ENCODE peak calls at places on chromosomes 16 and 17, in five cellular contexts. One of them, this sample, is unnamed.

GRCh38 chr16:10571354-10571753 is 9.0 kb downstream of the EMP2 start:
- DNase-seq in stimulated activated CD4-positive, alpha-beta T cell treated with anti-CD3 and anti-CD28 coated beads, Interleukin-4, amount 100 ng/mL, for 24 hours: no peak
- DNase-seq in kidney tubule cell: no peak
- DNase-seq in omental fat pad: no peak
- DNase-seq in EH: no peak
- DNase-seq in this sample: no peak

GRCh38 chr16:83365166-83365565 is 442.6 kb upstream of the HSBP1 start:
- DNase-seq in kidney tubule cell: no peak
- DNase-seq in omental fat pad: no peak
- DNase-seq in stimulated activated CD4-positive, alpha-beta T cell treated with anti-CD3 and anti-CD28 coated beads, Interleukin-4, amount 100 ng/mL, for 24 hours: no peak
- DNase-seq in EH: no peak
- DNase-seq in this sample: no peak

GRCh38 chr17:49845210-49845782 is 2.6 kb downstream of the TAC4 start:
- DNase-seq in EH: peak; percentile 59
- DNase-seq in kidney tubule cell: no peak
- DNase-seq in omental fat pad: no peak
- DNase-seq in stimulated activated CD4-positive, alpha-beta T cell treated with anti-CD3 and anti-CD28 coated beads, Interleukin-4, amount 100 ng/mL, for 24 hours: no peak
- DNase-seq in this sample: no peak

GRCh38 chr16:31537362-31537921 is 9.7 kb downstream of the AHSP start:
- DNase-seq in omental fat pad: no peak
- DNase-seq in kidney tubule cell: peak; percentile 2
- DNase-seq in stimulated activated CD4-positive, alpha-beta T cell treated with anti-CD3 and anti-CD28 coated beads, Interleukin-4, amount 100 ng/mL, for 24 hours: no peak
- DNase-seq in EH: no peak
- DNase-seq in this sample: peak; percentile 6

GRCh38 chr17:2023692-2024571 is 1.2 kb downstream of the RTN4RL1 start:
- DNase-seq in omental fat pad: no peak
- DNase-seq in kidney tubule cell: no peak
- DNase-seq in stimulated activated CD4-positive, alpha-beta T cell treated with anti-CD3 and anti-CD28 coated beads, Interleukin-4, amount 100 ng/mL, for 24 hours: peak; percentile 24
- DNase-seq in EH: peak; percentile 60
- DNase-seq in this sample: peak; percentile 97

GRCh38 chr16:53612003-53612402 is 91.7 kb downstream of the RPGRIP1L start:
- DNase-seq in kidney tubule cell: peak; percentile 2
- DNase-seq in EH: no peak
- DNase-seq in omental fat pad: no peak
- DNase-seq in stimulated activated CD4-positive, alpha-beta T cell treated with anti-CD3 and anti-CD28 coated beads, Interleukin-4, amount 100 ng/mL, for 24 hours: no peak
- DNase-seq in this sample: no peak

GRCh38 chr17:57142925-57143324 is 57.9 kb downstream of the AKAP1 start:
- DNase-seq in stimulated activated CD4-positive, alpha-beta T cell treated with anti-CD3 and anti-CD28 coated beads, Interleukin-4, amount 100 ng/mL, for 24 hours: no peak
- DNase-seq in EH: peak; percentile 35
- DNase-seq in omental fat pad: no peak
- DNase-seq in kidney tubule cell: peak; percentile 35
- DNase-seq in this sample: no peak

GRCh38 chr16:27972500-27972899 is 91.0 kb downstream of the GSG1L start:
- DNase-seq in omental fat pad: no peak
- DNase-seq in EH: peak; percentile 29
- DNase-seq in kidney tubule cell: peak; percentile 62
- DNase-seq in stimulated activated CD4-positive, alpha-beta T cell treated with anti-CD3 and anti-CD28 coated beads, Interleukin-4, amount 100 ng/mL, for 24 hours: peak; percentile 46
- DNase-seq in this sample: peak; percentile 74

GRCh38 chr16:84929421-84930297 is 81.7 kb downstream of the ZDHHC7 start:
- DNase-seq in stimulated activated CD4-positive, alpha-beta T cell treated with anti-CD3 and anti-CD28 coated beads, Interleukin-4, amount 100 ng/mL, for 24 hours: no peak
- DNase-seq in omental fat pad: no peak
- DNase-seq in kidney tubule cell: no peak
- DNase-seq in EH: no peak
- DNase-seq in this sample: peak; percentile 32

GRCh38 chr17:42989726-42990652 is 8.2 kb upstream of the RPL27 start:
- DNase-seq in omental fat pad: no peak
- DNase-seq in kidney tubule cell: peak; percentile 76
- DNase-seq in EH: peak; percentile 87
- DNase-seq in stimulated activated CD4-positive, alpha-beta T cell treated with anti-CD3 and anti-CD28 coated beads, Interleukin-4, amount 100 ng/mL, for 24 hours: no peak
- DNase-seq in this sample: no peak

GRCh38 chr16:8464979-8465378 is 125.3 kb downstream of the TMEM114 start:
- DNase-seq in kidney tubule cell: no peak
- DNase-seq in EH: no peak
- DNase-seq in omental fat pad: no peak
- DNase-seq in stimulated activated CD4-positive, alpha-beta T cell treated with anti-CD3 and anti-CD28 coated beads, Interleukin-4, amount 100 ng/mL, for 24 hours: no peak
- DNase-seq in this sample: peak; percentile 11

GRCh38 chr16:25747160-25747758 is 55.5 kb downstream of the HS3ST4 start:
- DNase-seq in kidney tubule cell: no peak
- DNase-seq in omental fat pad: no peak
- DNase-seq in stimulated activated CD4-positive, alpha-beta T cell treated with anti-CD3 and anti-CD28 coated beads, Interleukin-4, amount 100 ng/mL, for 24 hours: no peak
- DNase-seq in EH: peak; percentile 1
- DNase-seq in this sample: peak; percentile 60

GRCh38 chr16:82241469-82242052 is 71.5 kb upstream of the MPHOSPH6 start:
- DNase-seq in omental fat pad: no peak
- DNase-seq in kidney tubule cell: no peak
- DNase-seq in stimulated activated CD4-positive, alpha-beta T cell treated with anti-CD3 and anti-CD28 coated beads, Interleukin-4, amount 100 ng/mL, for 24 hours: no peak
- DNase-seq in EH: no peak
- DNase-seq in this sample: peak; percentile 46

GRCh38 chr17:10149573-10150399 is 48.6 kb downstream of the GAS7 start:
- DNase-seq in EH: peak; percentile 77
- DNase-seq in omental fat pad: no peak
- DNase-seq in kidney tubule cell: peak; percentile 49
- DNase-seq in stimulated activated CD4-positive, alpha-beta T cell treated with anti-CD3 and anti-CD28 coated beads, Interleukin-4, amount 100 ng/mL, for 24 hours: no peak
- DNase-seq in this sample: peak; percentile 70

GRCh38 chr17:60353773-60354172 is 38.2 kb downstream of the USP32 start:
- DNase-seq in kidney tubule cell: no peak
- DNase-seq in EH: no peak
- DNase-seq in stimulated activated CD4-positive, alpha-beta T cell treated with anti-CD3 and anti-CD28 coated beads, Interleukin-4, amount 100 ng/mL, for 24 hours: no peak
- DNase-seq in omental fat pad: no peak
- DNase-seq in this sample: no peak

GRCh38 chr16:1964046-1964505 is 550 bp downstream of the RPS2 start:
- DNase-seq in omental fat pad: no peak
- DNase-seq in kidney tubule cell: no peak
- DNase-seq in stimulated activated CD4-positive, alpha-beta T cell treated with anti-CD3 and anti-CD28 coated beads, Interleukin-4, amount 100 ng/mL, for 24 hours: peak; percentile 52
- DNase-seq in EH: peak; percentile 48
- DNase-seq in this sample: peak; percentile 34

GRCh38 chr16:66551788-66552287 is 538 bp upstream of the CKLF start:
- DNase-seq in EH: no peak
- DNase-seq in omental fat pad: no peak
- DNase-seq in stimulated activated CD4-positive, alpha-beta T cell treated with anti-CD3 and anti-CD28 coated beads, Interleukin-4, amount 100 ng/mL, for 24 hours: no peak
- DNase-seq in kidney tubule cell: no peak
- DNase-seq in this sample: no peak

GRCh38 chr17:68598074-68598473 is 3.1 kb downstream of the FAM20A start:
- DNase-seq in EH: no peak
- DNase-seq in omental fat pad: no peak
- DNase-seq in kidney tubule cell: no peak
- DNase-seq in stimulated activated CD4-positive, alpha-beta T cell treated with anti-CD3 and anti-CD28 coated beads, Interleukin-4, amount 100 ng/mL, for 24 hours: no peak
- DNase-seq in this sample: no peak

GRCh38 chr17:27496501-27496943 is 40.3 kb downstream of the KSR1 start:
- DNase-seq in kidney tubule cell: peak; percentile 81
- DNase-seq in omental fat pad: no peak
- DNase-seq in stimulated activated CD4-positive, alpha-beta T cell treated with anti-CD3 and anti-CD28 coated beads, Interleukin-4, amount 100 ng/mL, for 24 hours: no peak
- DNase-seq in EH: no peak
- DNase-seq in this sample: peak; percentile 87

GRCh38 chr16:84941916-84942315 is 69.4 kb downstream of the ZDHHC7 start:
- DNase-seq in EH: peak; percentile 95
- DNase-seq in stimulated activated CD4-positive, alpha-beta T cell treated with anti-CD3 and anti-CD28 coated beads, Interleukin-4, amount 100 ng/mL, for 24 hours: no peak
- DNase-seq in kidney tubule cell: no peak
- DNase-seq in omental fat pad: no peak
- DNase-seq in this sample: peak; percentile 45

GRCh38 chr17:59331929-59332889 is 754 bp downstream of the YPEL2 start:
- DNase-seq in EH: peak; percentile 42
- DNase-seq in stimulated activated CD4-positive, alpha-beta T cell treated with anti-CD3 and anti-CD28 coated beads, Interleukin-4, amount 100 ng/mL, for 24 hours: peak; percentile 27
- DNase-seq in omental fat pad: peak; percentile 25
- DNase-seq in kidney tubule cell: no peak
- DNase-seq in this sample: peak; percentile 58

GRCh38 chr17:37821025-37821713 is 76.3 kb upstream of the HNF1B start:
- DNase-seq in stimulated activated CD4-positive, alpha-beta T cell treated with anti-CD3 and anti-CD28 coated beads, Interleukin-4, amount 100 ng/mL, for 24 hours: no peak
- DNase-seq in EH: peak; percentile 41
- DNase-seq in kidney tubule cell: peak; percentile 70
- DNase-seq in omental fat pad: no peak
- DNase-seq in this sample: no peak

GRCh38 chr17:76707985-76708807 is 2.6 kb downstream of the MXRA7 start:
- DNase-seq in omental fat pad: no peak
- DNase-seq in stimulated activated CD4-positive, alpha-beta T cell treated with anti-CD3 and anti-CD28 coated beads, Interleukin-4, amount 100 ng/mL, for 24 hours: no peak
- DNase-seq in EH: no peak
- DNase-seq in kidney tubule cell: no peak
- DNase-seq in this sample: peak; percentile 92

GRCh38 chr16:11356573-11357331 is 11.5 kb downstream of the RMI2 start:
- DNase-seq in omental fat pad: no peak
- DNase-seq in kidney tubule cell: peak; percentile 62
- DNase-seq in EH: peak; percentile 73
- DNase-seq in stimulated activated CD4-positive, alpha-beta T cell treated with anti-CD3 and anti-CD28 coated beads, Interleukin-4, amount 100 ng/mL, for 24 hours: peak; percentile 61
- DNase-seq in this sample: peak; percentile 84

GRCh38 chr17:32335647-32336046 is 6.3 kb downstream of the C17orf75 start:
- DNase-seq in EH: peak; percentile 89
- DNase-seq in stimulated activated CD4-positive, alpha-beta T cell treated with anti-CD3 and anti-CD28 coated beads, Interleukin-4, amount 100 ng/mL, for 24 hours: no peak
- DNase-seq in kidney tubule cell: peak; percentile 81
- DNase-seq in omental fat pad: no peak
- DNase-seq in this sample: no peak

GRCh38 chr17:37671813-37672544 is 28.7 kb upstream of the DDX52 start:
- DNase-seq in kidney tubule cell: peak; percentile 97
- DNase-seq in EH: peak; percentile 95
- DNase-seq in stimulated activated CD4-positive, alpha-beta T cell treated with anti-CD3 and anti-CD28 coated beads, Interleukin-4, amount 100 ng/mL, for 24 hours: no peak
- DNase-seq in omental fat pad: no peak
- DNase-seq in this sample: no peak